ENCODE peak calls at places on chromosomes 12 and 14, in eight cellular contexts. K is psoas muscle; Z is foreskin melanocyte; B is T1000; W is ELF-1; X is myocyte; O is activated CD4-positive, CD25-positive, alpha-beta regulatory T cell treated with anti-CD3 and anti-CD28 coated beads, Interleukin-2, amount 50 U/mL, for 16 hours; Y is hepatic stellate cell. J is an unnamed sample.

GRCh38 chr12:118312578-118312977 is 60.1 kb downstream of the TAOK3 start:
- DNase-seq in K (no peak), Z (no peak), B (no peak), W (no peak), X (peak; percentile 30), O (no peak), Y (no peak), J (no peak)

GRCh38 chr14:42911642-42912041 is 1305.0 kb downstream of the LRFN5 start:
- DNase-seq in K (no peak), Z (no peak), B (no peak), W (no peak), X (no peak), O (no peak), Y (no peak), J (no peak)

GRCh38 chr14:36313206-36313605 is 7.2 kb downstream of the MBIP start:
- DNase-seq in K (no peak), Z (no peak), B (no peak), W (no peak), X (no peak), O (no peak), Y (no peak), J (no peak)

GRCh38 chr12:14691560-14691959 is 4.8 kb downstream of the GUCY2C start:
- DNase-seq in K (peak; percentile 34), Z (no peak), B (no peak), W (no peak), X (peak; percentile 61), O (no peak), Y (no peak), J (peak; percentile 46)

GRCh38 chr12:57129311-57130288 is 1.3 kb downstream of the LRP1 start:
- DNase-seq in K (peak; percentile 69), Z (no peak), B (no peak), W (no peak), X (no peak), O (no peak), Y (peak; percentile 60), J (peak; percentile 72)

GRCh38 chr12:22115711-22116110 is 69.7 kb downstream of the CMAS start:
- DNase-seq in K (no peak), Z (no peak), B (no peak), W (no peak), X (no peak), O (no peak), Y (no peak), J (no peak)

GRCh38 chr14:54480830-54481562 is 7.8 kb downstream of the GMFB start:
- DNase-seq in K (no peak), Z (no peak), B (no peak), W (no peak), X (no peak), O (no peak), Y (no peak), J (no peak)

GRCh38 chr12:1518763-1519516 is 75.4 kb downstream of the FBXL14 start:
- DNase-seq in K (no peak), Z (no peak), B (peak; percentile 63), W (no peak), X (peak; percentile 98), O (no peak), Y (no peak), J (no peak)

GRCh38 chr12:16573652-16574077 is 32.3 kb downstream of the LMO3 start:
- DNase-seq in K (peak; percentile 53), Z (no peak), B (no peak), W (peak; percentile 78), X (no peak), O (no peak), Y (no peak), J (peak; percentile 44)

GRCh38 chr12:86137936-86138335 is 118.3 kb downstream of the MGAT4C start:
- DNase-seq in K (no peak), Z (no peak), B (peak; percentile 3), W (no peak), X (peak; percentile 21), O (no peak), Y (no peak), J (no peak)

GRCh38 chr12:110577717-110578521 is 5.2 kb downstream of the PPTC7 start:
- DNase-seq in K (no peak), Z (peak; percentile 75), B (no peak), W (no peak), X (peak; percentile 54), O (no peak), Y (peak; percentile 73), J (peak; percentile 43)

GRCh38 chr14:61774861-61775260 is 12.6 kb downstream of the SNAPC1 start:
- DNase-seq in K (no peak), Z (no peak), B (no peak), W (no peak), X (peak; percentile 37), O (no peak), Y (no peak), J (no peak)

GRCh38 chr14:75476274-75476995 is 45.8 kb upstream of the BATF start:
- DNase-seq in K (no peak), Z (no peak), B (no peak), W (peak; percentile 49), X (peak; percentile 53), O (no peak), Y (no peak), J (no peak)

GRCh38 chr12:52062167-52063080 is 7.4 kb upstream of the ATG101 start:
- DNase-seq in K (no peak), Z (no peak), B (no peak), W (no peak), X (no peak), O (no peak), Y (no peak), J (no peak)

GRCh38 chr12:14960548-14961465 is 594 bp downstream of the ARHGDIB start:
- DNase-seq in K (no peak), Z (peak; percentile 13), B (no peak), W (peak; percentile 32), X (no peak), O (no peak), Y (no peak), J (no peak)

GRCh38 chr12:47964102-47964723 is 817 bp downstream of the TMEM106C start:
- DNase-seq in K (no peak), Z (no peak), B (no peak), W (peak; percentile 37), X (no peak), O (no peak), Y (no peak), J (no peak)

GRCh38 chr12:69947922-69948321 is 122.9 kb downstream of the MYRFL start:
- DNase-seq in K (no peak), Z (no peak), B (no peak), W (no peak), X (no peak), O (no peak), Y (no peak), J (no peak)